ENCODE peak calls at places on chromosomes 2 and 18, in five cellular contexts. F, W, S, Y and R are unnamed samples.

GRCh38 chr18:12857215-12857924 is 26.7 kb downstream of the PTPN2 start:
- DNase-seq in F (no peak), W (no peak), S (no peak), Y (no peak), R (no peak)

GRCh38 chr18:37986665-37987064 is 421.1 kb upstream of the CELF4 start:
- DNase-seq in F (no peak), W (no peak), S (no peak), Y (no peak), R (no peak)

GRCh38 chr2:17757321-17757720 is 3.4 kb downstream of the GEN1 start:
- DNase-seq in F (no peak), W (peak; percentile 29), S (no peak), Y (no peak), R (no peak)

GRCh38 chr2:209872675-209873074 is 101.0 kb downstream of the UNC80 start:
- DNase-seq in F (no peak), W (no peak), S (no peak), Y (peak; percentile 75), R (no peak)

GRCh38 chr2:56515399-56515798 is 331.6 kb downstream of the CCDC85A start:
- DNase-seq in F (no peak), W (no peak), S (no peak), Y (no peak), R (no peak)

GRCh38 chr2:232894251-232894650 is 24.2 kb downstream of the SNORC start:
- DNase-seq in F (no peak), W (no peak), S (no peak), Y (peak; percentile 32), R (no peak)

GRCh38 chr2:218395826-218396687 is 3.6 kb upstream of the CTDSP1 start:
- DNase-seq in F (peak; percentile 90), W (peak; percentile 95), S (peak; percentile 98), Y (peak; percentile 95), R (peak; percentile 97)

GRCh38 chr2:157627594-157628281 is 926 bp downstream of the ACVR1C start:
- DNase-seq in F (peak; percentile 21), W (peak; percentile 82), S (peak; percentile 40), Y (no peak), R (peak; percentile 17)

GRCh38 chr2:75226617-75227016 is 27.3 kb upstream of the TACR1 start:
- DNase-seq in F (no peak), W (no peak), S (no peak), Y (no peak), R (no peak)

GRCh38 chr2:221467610-221468009 is 104.5 kb downstream of the EPHA4 start:
- DNase-seq in F (no peak), W (no peak), S (no peak), Y (no peak), R (no peak)

GRCh38 chr2:220159738-220160137 is 532.3 kb downstream of the SLC4A3 start:
- DNase-seq in F (no peak), W (no peak), S (no peak), Y (no peak), R (no peak)

GRCh38 chr2:162457487-162457886 is 113.6 kb downstream of the GCA start:
- DNase-seq in F (no peak), W (no peak), S (no peak), Y (no peak), R (no peak)
- H3K4me1 ChIP-seq in F (no peaks in the 10 kb centered on the region), W (no peaks in the 10 kb centered on the region), S (no peaks in the 10 kb centered on the region), Y (no peaks in the 10 kb centered on the region), R (no peaks in the 10 kb centered on the region)

DNA sequence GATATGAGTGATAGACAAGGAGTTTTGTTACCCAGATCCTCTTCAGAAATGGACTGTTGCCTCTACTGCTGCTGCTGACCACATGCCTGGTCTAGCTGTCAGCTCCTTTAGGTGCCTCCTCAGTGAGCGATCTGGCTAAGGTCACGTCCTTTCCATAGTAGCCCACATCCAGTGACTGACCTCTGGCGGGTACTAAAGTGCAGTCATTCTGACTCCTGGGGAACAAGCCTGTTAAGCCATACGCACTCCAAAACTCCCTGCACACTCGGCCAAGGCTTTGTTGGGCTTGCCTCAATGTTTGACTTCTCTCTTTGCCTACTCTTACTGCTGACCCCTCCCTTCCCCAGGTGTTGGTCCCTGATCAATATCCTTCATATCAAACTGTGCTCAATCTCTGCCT is 685.2 kb downstream of the IRS1 start:
- DNase-seq in F (no peak), W (no peak), S (no peak), Y (no peak), R (no peak)
- H3K27ac ChIP-seq in F (no peak overlapping the region), W (no peak overlapping the region), S (no peak overlapping the region), Y (peak overlapping the region; percentile 78), R (no peak overlapping the region)

GRCh38 chr2:238925816-238926215 is 77.9 kb downstream of the TWIST2 start:
- DNase-seq in F (no peak), W (no peak), S (no peak), Y (no peak), R (no peak)

GRCh38 chr2:238924032-238924431 is 76.1 kb downstream of the TWIST2 start:
- DNase-seq in F (no peak), W (no peak), S (no peak), Y (no peak), R (no peak)

GRCh38 chr2:238922435-238922834 is 74.5 kb downstream of the TWIST2 start:
- DNase-seq in F (no peak), W (no peak), S (no peak), Y (no peak), R (no peak)

GRCh38 chr2:238925281-238925680 is 77.4 kb downstream of the TWIST2 start:
- DNase-seq in F (no peak), W (no peak), S (no peak), Y (no peak), R (no peak)

GRCh38 chr2:238924496-238925195 is 76.8 kb downstream of the TWIST2 start:
- DNase-seq in F (no peak), W (no peak), S (no peak), Y (no peak), R (no peak)
- H3K27me3 ChIP-seq in F (peaks cover 5% of the 10 kb centered on the region), W (no peaks in the 10 kb centered on the region), S (no peaks in the 10 kb centered on the region), Y (no peaks in the 10 kb centered on the region), R (no peaks in the 10 kb centered on the region)

DNA sequence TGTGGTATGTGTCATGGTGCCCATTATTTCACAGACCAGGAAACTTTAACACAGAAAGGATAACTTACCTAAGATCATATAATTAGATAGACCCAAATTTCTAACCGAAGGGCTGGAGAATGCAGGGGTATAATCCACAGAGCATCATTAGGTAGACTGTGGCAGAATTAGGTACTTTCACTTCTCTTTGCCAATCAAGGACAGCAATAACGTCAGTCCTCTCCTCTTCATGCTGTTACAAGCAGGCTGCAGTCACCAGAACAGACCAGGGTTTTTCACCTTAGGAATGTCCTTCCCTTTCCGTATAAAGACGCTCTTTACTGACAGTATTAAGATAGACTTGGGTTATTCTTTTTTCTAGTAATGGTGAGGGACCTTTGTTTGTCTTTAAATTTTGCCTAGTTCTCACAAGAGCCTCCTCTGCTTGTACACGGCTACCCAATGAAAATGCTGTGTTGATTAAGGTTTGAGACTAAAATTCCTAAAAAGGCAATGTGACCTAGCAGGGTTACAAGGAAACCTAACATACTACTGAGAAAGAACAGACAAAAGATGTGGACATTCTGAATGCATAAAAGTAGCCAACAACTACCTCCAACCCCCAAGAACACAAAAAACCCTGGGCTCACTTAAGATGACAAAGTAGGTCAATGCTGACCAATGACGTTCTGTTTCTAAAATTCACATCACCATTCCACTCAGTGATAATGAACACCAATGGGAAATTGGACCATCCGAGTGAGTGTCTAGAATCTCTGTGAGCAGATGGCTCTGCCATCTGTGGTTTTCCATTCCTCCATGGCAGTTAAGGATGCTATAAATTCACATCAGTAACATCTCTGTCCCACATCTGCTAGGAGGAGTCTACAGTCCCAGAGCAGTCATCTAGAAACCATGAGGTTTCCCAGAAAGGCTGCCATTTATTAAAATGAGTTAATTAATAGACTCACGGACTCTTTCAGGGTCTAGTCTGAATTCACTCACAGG is 2.1 kb downstream of the PDIA6 start:
- DNase-seq in F (no peak), W (no peak), S (peak; percentile 13), Y (no peak), R (no peak)
- H3K4me1 ChIP-seq in F (peaks cover 40% of the 10 kb centered on the region), W (peaks cover 33% of the 10 kb centered on the region), S (peaks cover 59% of the 10 kb centered on the region), Y (peaks cover 19% of the 10 kb centered on the region), R (peaks cover 44% of the 10 kb centered on the region)

DNA sequence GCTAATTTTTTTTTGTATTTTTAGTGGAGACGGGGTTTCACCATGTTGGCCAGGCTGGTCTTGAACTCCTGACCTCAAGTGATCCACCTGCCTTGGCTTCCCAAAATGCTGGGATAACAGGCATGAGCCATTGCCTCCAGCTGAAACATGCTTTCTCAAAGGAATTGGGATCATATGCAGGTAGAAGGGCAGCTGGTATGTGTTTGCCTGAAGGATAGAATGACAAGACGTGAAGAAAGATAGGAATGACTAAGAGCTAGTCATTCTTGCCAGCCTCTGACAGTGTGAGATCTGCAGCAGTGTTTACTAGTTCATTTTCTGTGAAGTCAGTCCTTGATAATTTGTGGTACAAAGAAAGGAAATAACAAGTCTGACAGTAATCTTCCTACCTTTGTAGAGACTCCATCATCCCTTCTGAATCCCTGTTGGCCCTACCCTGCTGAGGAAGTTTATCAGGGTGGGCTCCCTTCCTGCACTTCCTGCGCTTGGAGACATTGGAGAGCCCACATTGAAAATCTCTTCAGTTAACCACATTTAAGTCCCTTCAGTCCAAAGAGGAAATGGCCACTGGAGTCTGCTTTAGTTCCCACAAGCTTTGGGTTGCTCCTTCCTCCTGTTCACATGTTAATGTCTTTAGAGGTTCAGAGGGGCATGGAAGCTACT is 14.7 kb downstream of the CFLAR start:
- DNase-seq in F (no peak), W (no peak), S (peak; percentile 55), Y (peak; percentile 63), R (peak; percentile 87)
- H3K27ac ChIP-seq in F (peak overlapping the region; percentile 61), W (peak overlapping the region; percentile 100), S (peak overlapping the region; percentile 64), Y (peak overlapping the region; percentile 95), R (peak overlapping the region; percentile 93)

GRCh38 chr2:6813573-6813972 is 52.1 kb downstream of the CMPK2 start:
- DNase-seq in F (no peak), W (no peak), S (no peak), Y (no peak), R (no peak)

GRCh38 chr2:6814869-6815268 is 50.8 kb downstream of the CMPK2 start:
- DNase-seq in F (no peak), W (no peak), S (no peak), Y (no peak), R (no peak)

GRCh38 chr2:6812857-6813530 is 52.7 kb downstream of the CMPK2 start:
- DNase-seq in F (no peak), W (no peak), S (no peak), Y (no peak), R (no peak)

GRCh38 chr2:6810961-6811360 is 54.7 kb downstream of the CMPK2 start:
- DNase-seq in F (no peak), W (no peak), S (no peak), Y (no peak), R (no peak)

GRCh38 chr2:6814312-6814711 is 51.4 kb downstream of the CMPK2 start:
- DNase-seq in F (no peak), W (no peak), S (no peak), Y (no peak), R (no peak)
- H3K27me3 ChIP-seq in F (peaks cover 6% of the 10 kb centered on the region), W (no peaks in the 10 kb centered on the region), S (no peaks in the 10 kb centered on the region), Y (no peaks in the 10 kb centered on the region), R (no peaks in the 10 kb centered on the region)

DNA sequence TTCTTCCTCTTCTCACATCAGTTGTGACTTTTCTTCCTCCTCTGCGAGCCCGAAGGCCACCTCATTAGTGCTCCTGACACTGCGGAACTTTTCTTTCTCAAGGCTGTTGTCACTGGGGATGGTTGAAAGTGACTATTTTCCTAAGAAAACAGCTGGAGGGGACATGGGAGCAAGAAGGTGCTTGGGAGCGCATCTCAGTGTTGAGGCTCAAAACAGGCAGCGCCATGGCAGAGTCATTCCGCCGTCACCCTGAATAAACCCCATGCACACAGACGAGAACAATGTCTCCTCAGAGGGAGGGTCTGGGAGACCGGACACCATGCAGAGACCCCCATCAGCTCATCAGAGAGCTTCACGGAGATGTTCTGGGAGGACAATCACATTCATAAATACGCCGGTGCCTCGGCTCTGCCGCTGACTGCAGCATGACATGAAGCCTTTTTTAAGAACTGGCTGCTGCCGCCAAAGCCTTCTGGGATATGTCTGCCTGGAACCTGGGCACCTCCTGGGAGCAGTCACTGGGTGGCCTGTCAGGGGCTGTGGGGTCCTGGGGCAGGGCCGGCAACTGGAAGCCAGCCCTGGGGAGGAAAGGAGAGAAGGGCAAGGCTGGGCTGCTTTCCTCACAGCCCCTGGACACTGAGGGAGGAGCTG is 19.2 kb downstream of the ATOH8 start:
- DNase-seq in F (no peak), W (no peak), S (no peak), Y (peak; percentile 84), R (no peak)
- H3K4me1 ChIP-seq in F (no peaks in the 10 kb centered on the region), W (peaks cover 69% of the 10 kb centered on the region), S (no peaks in the 10 kb centered on the region), Y (peaks cover 73% of the 10 kb centered on the region), R (no peaks in the 10 kb centered on the region)